ENCODE peak calls at places on chromosomes 13 and 19, in eight cellular contexts. L, J, W, M, X, Z, R and D are unnamed samples.

GRCh38 chr19:5718579-5719273 is 1.2 kb downstream of the LONP1 start:
- DNase-seq in L (no peak), J (no peak), W (peak; percentile 67), M (peak; percentile 50), X (peak; percentile 69), Z (peak; percentile 5), R (peak; percentile 27), D (peak; percentile 78)

GRCh38 chr13:94188173-94188869 is 291.2 kb downstream of the DCT start:
- DNase-seq in L (no peak), J (no peak), W (no peak), M (no peak), X (no peak), Z (no peak), R (no peak), D (no peak)

GRCh38 chr13:91247768-91248167 is 99.7 kb upstream of the MIR17HG start:
- DNase-seq in L (no peak), J (peak; percentile 19), W (peak; percentile 33), M (no peak), X (no peak), Z (no peak), R (no peak), D (peak; percentile 26)

GRCh38 chr19:6032381-6032780 is 54.4 kb upstream of the RANBP3 start:
- DNase-seq in L (peak; percentile 26), J (no peak), W (no peak), M (no peak), X (no peak), Z (no peak), R (no peak), D (no peak)

GRCh38 chr19:56106397-56106849 is 14.7 kb downstream of the ZNF787 start:
- DNase-seq in L (no peak), J (no peak), W (no peak), M (no peak), X (no peak), Z (no peak), R (no peak), D (no peak)

GRCh38 chr19:35281303-35281702 is 1.0 kb upstream of the HAMP start:
- DNase-seq in L (no peak), J (no peak), W (no peak), M (no peak), X (no peak), Z (no peak), R (no peak), D (no peak)

GRCh38 chr13:101416181-101417042 is at the start of gene NALCN:
- DNase-seq in L (peak; percentile 68), J (peak; percentile 82), W (peak; percentile 49), M (no peak), X (no peak), Z (no peak), R (no peak), D (no peak)

GRCh38 chr13:41842029-41842428 is 118.9 kb downstream of the VWA8 start:
- DNase-seq in L (no peak), J (no peak), W (peak; percentile 51), M (no peak), X (no peak), Z (no peak), R (no peak), D (peak; percentile 68)

GRCh38 chr13:33123066-33123940 is 107.1 kb downstream of the KL start:
- DNase-seq in L (no peak), J (no peak), W (peak; percentile 65), M (no peak), X (no peak), Z (no peak), R (peak; percentile 32), D (peak; percentile 98)

GRCh38 chr19:55418185-55418584 is 10.6 kb upstream of the UBE2S start:
- DNase-seq in L (peak; percentile 71), J (peak; percentile 83), W (peak; percentile 71), M (peak; percentile 74), X (peak; percentile 79), Z (no peak), R (peak; percentile 70), D (peak; percentile 73)

GRCh38 chr13:36915891-36916640 is 4.0 kb downstream of the SMAD9 start:
- DNase-seq in L (no peak), J (peak; percentile 64), W (no peak), M (no peak), X (no peak), Z (no peak), R (no peak), D (no peak)

GRCh38 chr19:46670874-46671273 is 9.9 kb upstream of the DACT3 start:
- DNase-seq in L (no peak), J (no peak), W (peak; percentile 21), M (no peak), X (no peak), Z (no peak), R (no peak), D (no peak)

GRCh38 chr13:92657565-92657964 is 569.0 kb upstream of the GPC6 start:
- DNase-seq in L (no peak), J (no peak), W (no peak), M (no peak), X (no peak), Z (no peak), R (no peak), D (no peak)

GRCh38 chr19:4292515-4292914 is 9.7 kb downstream of the TMIGD2 start:
- DNase-seq in L (no peak), J (no peak), W (no peak), M (no peak), X (no peak), Z (no peak), R (no peak), D (no peak)
- H3K9ac ChIP-seq in L (no peak overlapping the region), J (no peak overlapping the region), W (no peak overlapping the region), M (no peak overlapping the region), X (no peak overlapping the region), Z (no peak overlapping the region), R (no peak overlapping the region), D (no peak overlapping the region)

DNA sequence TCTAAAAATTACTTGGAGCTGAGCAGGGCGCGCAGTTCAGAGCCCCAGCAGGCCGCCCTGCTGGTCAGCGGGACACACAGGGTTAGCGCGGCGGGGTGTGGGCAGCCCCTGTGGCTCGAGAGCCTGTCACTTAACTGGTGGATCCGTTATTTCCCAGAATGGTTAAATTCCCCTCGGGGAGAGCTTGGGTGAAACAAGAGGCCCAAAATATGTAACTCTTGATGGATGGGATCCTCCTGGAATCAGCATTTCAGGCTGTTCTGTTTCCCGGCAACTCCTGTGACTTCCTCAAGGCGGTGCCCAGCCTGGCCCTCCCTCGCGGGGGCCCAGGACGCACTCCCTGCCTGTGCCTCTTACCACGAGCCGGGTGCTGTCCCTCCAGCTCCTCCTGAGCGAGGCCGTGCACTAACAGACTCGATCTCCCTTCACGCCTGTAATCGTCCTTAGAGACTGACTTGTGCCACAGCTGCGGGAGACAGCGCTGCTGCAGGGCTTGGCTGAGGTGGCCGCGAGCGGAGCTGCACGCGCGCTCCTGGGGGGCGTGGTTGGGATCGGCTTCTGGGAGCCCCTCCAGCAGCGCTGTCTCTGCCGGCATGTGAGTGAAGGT is 9.7 kb downstream of the PTBP1 start:
- DNase-seq in L (no peak), J (peak; percentile 44), W (no peak), M (no peak), X (no peak), Z (no peak), R (no peak), D (no peak)
- TF ChIP-seq POLR2AphosphoS5 in L (peak; percentile 33), J (no peak), W (no peak), M (no peak), X (no peak), Z (peak; percentile 57), R (peak; percentile 10), D (no peak)

DNA sequence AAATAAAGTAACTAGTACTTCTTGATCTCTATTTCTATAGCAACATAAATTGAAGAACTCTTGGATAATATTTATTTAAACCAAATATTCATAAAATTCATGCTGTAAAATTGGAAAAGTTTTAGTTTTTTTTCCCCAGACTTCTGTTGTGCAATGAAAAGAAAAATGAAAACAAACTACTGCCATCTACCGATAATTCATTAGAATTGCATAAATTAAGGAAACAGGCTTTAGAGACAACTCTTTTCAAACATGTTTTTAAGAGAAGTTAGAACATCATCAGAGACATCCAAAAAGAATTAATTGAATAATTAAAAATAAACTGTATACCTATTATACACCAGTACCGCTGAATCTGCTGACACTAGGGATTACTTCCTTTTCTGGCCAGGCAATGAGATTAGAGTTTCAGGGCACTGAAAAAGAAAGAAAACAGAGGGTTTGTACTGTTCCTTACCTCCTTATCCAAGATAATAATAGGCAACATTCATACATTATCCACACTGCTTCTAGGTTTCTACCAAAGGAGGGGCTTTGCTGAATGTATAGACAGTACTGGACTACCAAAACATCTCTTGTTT is 4.9 kb downstream of the CCDC122 start:
- DNase-seq in L (no peak), J (peak; percentile 11), W (peak; percentile 34), M (no peak), X (peak; percentile 4), Z (no peak), R (no peak), D (no peak)
- H3K9ac ChIP-seq in L (no peak overlapping the region), J (no peak overlapping the region), W (no peak overlapping the region), M (no peak overlapping the region), X (no peak overlapping the region), Z (no peak overlapping the region), R (no peak overlapping the region), D (no peak overlapping the region)

GRCh38 chr19:3545669-3546034 is 6.7 kb downstream of the TEKTIP1 start:
- DNase-seq in L (no peak), J (no peak), W (no peak), M (no peak), X (no peak), Z (no peak), R (no peak), D (no peak)

GRCh38 chr19:3546119-3546518 is 7.1 kb downstream of the TEKTIP1 start:
- DNase-seq in L (no peak), J (no peak), W (no peak), M (no peak), X (no peak), Z (no peak), R (no peak), D (no peak)

GRCh38 chr19:3544742-3545668 is 6.0 kb downstream of the TEKTIP1 start:
- DNase-seq in L (peak; percentile 100), J (peak; percentile 94), W (peak; percentile 47), M (no peak), X (peak; percentile 85), Z (no peak), R (peak; percentile 35), D (no peak)

GRCh38 chr19:3544054-3544376 is 5.0 kb downstream of the TEKTIP1 start:
- DNase-seq in L (no peak), J (no peak), W (no peak), M (no peak), X (no peak), Z (no peak), R (no peak), D (no peak)

DNA sequence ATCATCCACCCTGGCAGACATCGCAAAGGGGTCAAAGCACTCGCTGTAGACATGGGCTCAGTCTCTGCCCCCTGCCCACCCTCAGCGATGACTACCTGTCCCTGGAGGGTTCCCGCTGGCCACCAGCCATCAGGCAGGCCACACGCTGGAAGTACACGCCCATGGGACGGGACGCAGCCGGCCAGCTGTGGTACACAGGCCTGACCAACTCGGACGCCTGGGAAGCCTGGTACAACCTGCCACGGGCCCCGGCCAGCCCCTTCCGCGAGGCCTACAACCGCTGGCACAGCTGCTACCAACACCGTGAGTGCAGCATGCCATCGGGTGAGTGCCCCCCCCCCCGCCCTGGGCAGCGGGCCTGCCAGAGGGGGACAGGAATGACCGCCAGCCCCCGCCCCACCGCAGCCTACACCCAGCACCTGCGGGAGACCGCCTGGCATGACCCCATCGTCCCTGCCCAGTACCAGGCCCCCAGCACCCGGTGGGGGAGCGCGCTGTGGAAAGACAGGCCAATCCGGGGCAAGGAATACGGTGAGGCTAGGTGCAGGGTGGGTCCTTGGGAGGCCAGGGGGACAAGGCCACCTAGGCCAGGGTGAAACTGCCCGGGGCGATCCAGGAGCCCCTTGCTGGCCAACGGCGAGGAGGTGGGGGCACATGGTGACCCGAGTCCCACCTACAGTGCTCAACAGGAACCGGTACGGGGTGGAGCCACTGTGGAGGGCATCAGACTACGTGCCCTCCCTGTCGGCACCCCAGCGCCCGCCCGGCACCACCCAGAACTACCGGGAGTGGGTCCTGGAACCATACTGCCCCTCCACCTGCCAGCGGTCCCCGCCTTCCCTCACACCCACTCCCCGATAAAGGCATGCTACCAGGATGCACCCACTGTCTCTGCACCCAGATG is 4.4 kb downstream of the TEKTIP1 start:
- DNase-seq in L (no peak), J (no peak), W (no peak), M (no peak), X (no peak), Z (no peak), R (no peak), D (no peak)
- TF ChIP-seq POLR2AphosphoS5 in L (no peak), J (no peak), W (no peak), M (no peak), X (no peak), Z (no peak), R (no peak), D (no peak)